ENCODE peak calls at places on chromosome 4, in four cellular contexts. H is Daoy; E is naive thymus-derived CD4-positive, alpha-beta T cell; Q is uterus. L is an unnamed sample.

GRCh38 chr4:175998782-175999181 is 66.9 kb upstream of the WDR17 start:
- DNase-seq in E (no peak), H (peak; percentile 8), Q (no peak), L (no peak)

GRCh38 chr4:57084360-57084759 is 25.8 kb downstream of the IGFBP7 start:
- DNase-seq in H (no peak), E (no peak), Q (no peak), L (no peak)

GRCh38 chr4:124883642-124884041 is 171.1 kb upstream of the ANKRD50 start:
- DNase-seq in E (no peak), Q (no peak), H (no peak), L (no peak)

GRCh38 chr4:54226399-54227260 is 2.5 kb upstream of the PDGFRA start:
- DNase-seq in H (no peak), Q (peak; percentile 81), E (no peak), L (no peak)

GRCh38 chr4:124167602-124168001 is 544.9 kb downstream of the ANKRD50 start:
- DNase-seq in E (no peak), H (no peak), Q (no peak), L (no peak)

GRCh38 chr4:104025251-104025650 is 305.5 kb upstream of the TACR3 start:
- DNase-seq in Q (no peak), H (no peak), E (no peak), L (no peak)

GRCh38 chr4:2274320-2275043 is 12.6 kb upstream of the MXD4 start:
- DNase-seq in E (no peak), H (no peak), Q (no peak), L (no peak)

GRCh38 chr4:38004887-38005286 is 44.7 kb downstream of the PTTG2 start:
- DNase-seq in Q (peak; percentile 54), H (no peak), E (no peak), L (no peak)

GRCh38 chr4:153919667-153920066 is 130.8 kb upstream of the SFRP2 start:
- DNase-seq in E (no peak), Q (no peak), H (no peak), L (no peak)

GRCh38 chr4:55733874-55734437 is 85.6 kb upstream of the EXOC1L start:
- DNase-seq in E (no peak), H (peak; percentile 69), Q (peak; percentile 18), L (no peak)

GRCh38 chr4:103718993-103719319 is 829 bp downstream of the TACR3 start:
- DNase-seq in H (no peak), E (no peak), Q (no peak), L (no peak)

GRCh38 chr4:123547167-123547817 is 150.7 kb downstream of the SPRY1 start:
- DNase-seq in Q (no peak), E (no peak), H (no peak), L (no peak)

GRCh38 chr4:22442956-22443355 is 72.9 kb downstream of the ADGRA3 start:
- DNase-seq in Q (no peak), H (no peak), E (no peak), L (no peak)

GRCh38 chr4:99352602-99353580 is at the start of gene ADH1C:
- DNase-seq in Q (no peak), E (no peak), H (no peak), L (no peak)

GRCh38 chr4:112296949-112297483 is at the start of gene ALPK1:
- DNase-seq in H (peak; percentile 49), Q (no peak), E (peak; percentile 58), L (peak; percentile 44)

GRCh38 chr4:153204247-153205027 is at the start of gene TRIM2:
- DNase-seq in Q (peak; percentile 68), E (no peak), H (peak; percentile 29), L (no peak)

GRCh38 chr4:15702941-15703403 is at the start of gene BST1:
- DNase-seq in Q (peak; percentile 53), E (peak; percentile 56), H (peak; percentile 54), L (no peak)

GRCh38 chr4:99462875-99463464 is 27.8 kb upstream of the ADH7 start:
- DNase-seq in Q (peak; percentile 39), H (peak; percentile 9), E (peak; percentile 62), L (peak; percentile 48)

GRCh38 chr4:89305712-89306437 is 1.7 kb downstream of the GPRIN3 start:
- DNase-seq in E (no peak), H (no peak), Q (no peak), L (no peak)

GRCh38 chr4:99447079-99447478 is 11.9 kb upstream of the ADH7 start:
- DNase-seq in Q (no peak), E (no peak), H (no peak), L (no peak)